ENCODE peak calls at places on chromosomes 5 and 9, in five cellular contexts. U is heart left ventricle, A is IMR-90, P is K562, O is HepG2. Y is an unnamed sample.

GRCh38 chr9:137266589-137267453 is 10.7 kb upstream of the TOR4A start:
- ATAC-seq in U (no peak), A (no peak), P (no peak), O (no peak), Y (no peak)

GRCh38 chr5:14714706-14715105 is 50.2 kb downstream of the OTULIN start:
- ATAC-seq in U (peak; percentile 26), A (no peak), P (no peak), O (no peak), Y (no peak)

GRCh38 chr9:26575041-26575440 is 317.6 kb downstream of the CAAP1 start:
- ATAC-seq in U (no peak), A (no peak), P (no peak), O (no peak), Y (no peak)

GRCh38 chr9:87322840-87323635 is 174.6 kb upstream of the DAPK1 start:
- ATAC-seq in U (no peak), A (no peak), P (no peak), O (no peak), Y (no peak)

GRCh38 chr5:39209924-39210323 is 9.4 kb downstream of the FYB1 start:
- ATAC-seq in U (peak; percentile 18), A (no peak), P (no peak), O (no peak), Y (no peak)

GRCh38 chr9:87405677-87406544 is 91.8 kb upstream of the DAPK1 start:
- ATAC-seq in U (no peak), A (no peak), P (no peak), O (no peak), Y (peak; percentile 89)

GRCh38 chr5:76571595-76571994 is 51.6 kb downstream of the F2RL2 start:
- ATAC-seq in U (no peak), A (no peak), P (no peak), O (no peak), Y (no peak)

GRCh38 chr9:109252291-109252690 is 68.6 kb downstream of the EPB41L4B start:
- ATAC-seq in U (no peak), A (no peak), P (no peak), O (no peak), Y (no peak)

GRCh38 chr5:91910247-91910646 is 527.1 kb upstream of the ARRDC3 start:
- ATAC-seq in U (no peak), A (no peak), P (no peak), O (no peak), Y (no peak)

GRCh38 chr5:133454442-133454841 is 157.9 kb downstream of the FSTL4 start:
- ATAC-seq in U (no peak), A (no peak), P (no peak), O (no peak), Y (no peak)

DNA sequence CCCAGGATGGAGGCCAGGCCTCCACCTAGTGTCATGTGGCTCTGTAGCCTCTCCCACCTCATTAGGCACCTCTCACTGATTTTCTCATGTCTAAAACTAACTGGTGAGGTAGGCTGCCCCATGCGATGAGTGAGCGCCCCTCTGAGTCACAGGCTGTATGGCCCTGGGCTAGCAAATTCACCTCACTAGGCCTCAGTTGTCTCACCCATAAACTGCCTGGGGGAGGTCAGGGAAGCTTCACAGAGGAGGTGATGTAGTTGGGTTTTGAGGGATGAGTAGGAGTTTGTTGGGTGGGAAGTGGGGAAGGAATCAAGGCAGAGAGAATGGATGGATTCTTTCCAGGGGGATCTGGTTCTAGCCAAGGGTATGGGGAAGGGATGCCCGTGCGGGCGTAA is 8.8 kb downstream of the RXRA start:
- ATAC-seq in U (no peak), A (no peak), P (no peak), O (no peak), Y (no peak)
- H3K27ac ChIP-seq in U (no peak overlapping the region), A (no peak overlapping the region), P (no peak overlapping the region), O (peak overlapping the region; percentile 65), Y (no peak overlapping the region)

DNA sequence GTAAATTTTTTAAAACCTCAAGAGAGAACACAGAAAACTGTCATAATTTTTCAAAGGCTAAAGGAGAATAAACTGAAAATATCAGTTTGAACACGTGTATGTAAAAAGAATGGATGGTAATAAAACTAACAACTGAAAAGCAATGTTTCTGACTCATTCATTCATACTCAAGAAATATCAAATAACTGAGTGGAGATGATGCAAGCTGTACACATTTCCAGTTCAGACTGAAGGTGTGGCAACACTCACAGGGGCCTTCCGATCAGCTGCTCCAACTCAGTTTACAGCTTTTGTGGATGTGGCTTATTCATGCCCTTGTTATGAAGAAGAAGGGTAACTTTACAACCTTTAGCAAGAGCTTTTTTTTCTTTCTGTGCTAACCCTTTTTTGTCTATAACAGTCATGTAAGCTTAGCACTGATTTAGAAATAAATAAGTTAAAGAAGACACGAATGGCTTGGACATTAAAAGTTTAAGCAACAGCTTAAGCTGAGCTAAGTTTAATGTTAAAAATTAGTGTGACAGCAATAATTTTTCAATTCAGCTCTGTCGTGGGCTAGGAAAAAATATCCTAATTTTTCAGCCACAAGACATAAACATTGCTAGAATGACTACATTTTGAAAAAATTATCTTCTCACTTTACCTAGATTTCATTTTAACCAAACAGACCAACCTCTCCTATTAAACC is 453.5 kb downstream of the RAB3C start:
- ATAC-seq in U (no peak), A (peak; percentile 27), P (no peak), O (no peak), Y (peak; percentile 53)
- TF ChIP-seq POLR2A in U (no peak), A (peak; percentile 65), P (no peak), O (no peak), Y (no peak)

DNA sequence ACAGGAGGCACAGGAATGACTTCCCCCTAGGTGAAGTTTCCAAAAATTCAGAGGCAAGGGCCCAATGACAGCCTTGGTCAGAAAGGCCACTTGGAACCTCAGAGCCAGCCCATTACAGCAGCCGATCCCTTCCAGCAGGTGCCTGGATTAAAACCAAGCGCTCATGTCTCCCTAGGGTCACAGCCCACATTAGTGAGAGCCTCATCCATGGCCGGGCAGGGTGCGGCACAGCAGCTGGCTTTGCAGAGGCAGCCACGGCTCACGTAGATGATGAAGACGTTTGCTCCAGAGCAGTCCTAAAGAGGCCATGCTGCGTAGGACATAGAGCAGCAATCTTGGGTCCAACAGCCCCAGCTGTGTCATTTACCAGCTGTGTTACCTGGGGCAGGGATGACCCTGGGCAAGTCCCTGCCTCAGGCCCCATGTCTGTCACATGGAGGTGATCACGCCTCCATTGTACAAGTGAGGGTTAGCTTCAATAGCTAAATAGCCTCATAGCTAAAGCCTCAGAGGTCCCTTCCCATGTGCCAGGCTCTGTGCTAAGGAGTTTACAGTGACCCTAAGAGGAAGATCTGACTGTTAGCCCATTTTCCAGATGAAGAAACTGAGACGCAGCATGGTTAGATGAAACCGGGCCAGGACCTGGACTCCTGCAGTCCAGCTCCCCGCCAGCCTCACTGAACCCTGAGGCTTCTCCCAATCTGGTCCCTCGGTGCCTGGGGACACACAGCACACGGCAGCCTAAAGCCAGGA is 39.2 kb downstream of the NEK6 start:
- ATAC-seq in U (no peak), A (no peak), P (no peak), O (no peak), Y (no peak)
- H3K4me3 ChIP-seq in U (no peak overlapping the region), A (no peak overlapping the region), P (no peak overlapping the region), O (no peak overlapping the region), Y (no peak overlapping the region)

GRCh38 chr5:141412853-141413539 is at the start of gene PCDHGA10:
- ATAC-seq in U (peak; percentile 64), A (peak; percentile 77), P (peak; percentile 91), O (peak; percentile 75), Y (peak; percentile 34)
- H3K27ac ChIP-seq in U (no peak within 1 kb of the TSS), A (peak within 1 kb of the TSS; percentile 65), P (no peak within 1 kb of the TSS), O (no peak within 1 kb of the TSS), Y (no peak within 1 kb of the TSS)

GRCh38 chr9:130922815-130923610 is 16.0 kb downstream of the FIBCD1 start:
- ATAC-seq in U (no peak), A (no peak), P (no peak), O (no peak), Y (no peak)

GRCh38 chr9:130923611-130924447 is 15.2 kb downstream of the FIBCD1 start:
- ATAC-seq in U (no peak), A (no peak), P (peak; percentile 2), O (no peak), Y (no peak)

GRCh38 chr9:130920762-130921482 is 18.1 kb downstream of the FIBCD1 start:
- ATAC-seq in U (no peak), A (no peak), P (no peak), O (no peak), Y (no peak)

GRCh38 chr9:130921483-130921806 is 17.6 kb downstream of the FIBCD1 start:
- ATAC-seq in U (no peak), A (no peak), P (no peak), O (no peak), Y (no peak)

GRCh38 chr9:130921923-130922662 is 17.0 kb downstream of the FIBCD1 start:
- ATAC-seq in U (no peak), A (no peak), P (peak; percentile 1), O (no peak), Y (no peak)
- TF ChIP-seq POLR2A in U (no peak), A (no peak), P (no peak), O (no peak), Y (no peak)